ENCODE peak calls at places on chromosomes 12 and 14, in six cellular contexts. V is HCT116, Y is thyroid gland, P is tibial artery, W is PC-3, C is lower lobe of right lung. S is an unnamed sample.

GRCh38 chr14:77044776-77045569 is 16.5 kb upstream of the IRF2BPL start:
- DNase-seq in C (no peak), Y (no peak), P (no peak), V (no peak), W (peak; percentile 42), S (no peak)

GRCh38 chr12:99029502-99030271 is 384.6 kb downstream of the APAF1 start:
- DNase-seq in P (no peak), C (no peak), V (no peak), W (no peak), Y (peak; percentile 30), S (no peak)

GRCh38 chr14:77707355-77707723 is 484 bp downstream of the ALKBH1 start:
- DNase-seq in W (peak; percentile 48), P (no peak), V (no peak), Y (peak; percentile 15), C (no peak), S (no peak)

GRCh38 chr12:79023261-79023660 is 158.7 kb downstream of the SYT1 start:
- DNase-seq in V (no peak), P (no peak), W (no peak), Y (no peak), C (no peak), S (no peak)

GRCh38 chr14:69719501-69719951 is 47.4 kb upstream of the SRSF5 start:
- DNase-seq in W (no peak), V (no peak), C (peak; percentile 59), P (peak; percentile 72), Y (peak; percentile 70), S (no peak)

GRCh38 chr12:6383572-6384498 is at the start of gene LTBR:
- DNase-seq in C (peak; percentile 98), Y (peak; percentile 97), P (peak; percentile 99), V (no peak), W (peak; percentile 87), S (peak; percentile 80)

GRCh38 chr12:30992381-30992780 is 65.8 kb downstream of the TSPAN11 start:
- DNase-seq in W (no peak), P (no peak), Y (no peak), C (no peak), V (no peak), S (no peak)

GRCh38 chr14:55707365-55707804 is 127.4 kb downstream of the KTN1 start:
- DNase-seq in P (no peak), Y (no peak), V (no peak), W (peak; percentile 91), C (no peak), S (no peak)

GRCh38 chr14:106459971-106460730 is 933.8 kb downstream of the TMEM121 start:
- DNase-seq in V (no peak), W (no peak), P (no peak), Y (no peak), C (no peak), S (no peak)

GRCh38 chr12:104219908-104220404 is 4.4 kb downstream of the TXNRD1 start:
- DNase-seq in W (peak; percentile 100), V (peak; percentile 97), C (no peak), Y (no peak), P (no peak), S (no peak)

GRCh38 chr14:29227631-29228030 is 461.0 kb downstream of the FOXG1 start:
- DNase-seq in P (no peak), W (no peak), Y (no peak), C (no peak), V (no peak), S (no peak)

GRCh38 chr12:81078469-81079196 is 754 bp downstream of the ACSS3 start:
- DNase-seq in V (no peak), W (no peak), P (peak; percentile 52), C (no peak), Y (peak; percentile 15), S (peak; percentile 23)
- H3K27ac ChIP-seq in V (no peak overlapping the region), W (no peak overlapping the region), P (peak overlapping the region; percentile 91), C (peak overlapping the region; percentile 82), Y (peak overlapping the region; percentile 64), S (peak overlapping the region; percentile 82)

GRCh38 chr12:32549675-32550079 is 129.4 kb upstream of the DNM1L start:
- DNase-seq in C (no peak), V (no peak), P (no peak), W (no peak), Y (peak; percentile 79), S (no peak)
- H3K4me3 ChIP-seq in C (no peak overlapping the region), V (no peak overlapping the region), P (peak overlapping the region; percentile 23), W (no peak overlapping the region), Y (no peak overlapping the region), S (peak overlapping the region; percentile 45)

GRCh38 chr14:90510208-90510607 is 113.4 kb downstream of the CALM1 start:
- DNase-seq in V (no peak), Y (peak; percentile 98), P (no peak), W (peak; percentile 10), C (peak; percentile 61), S (no peak)

GRCh38 chr14:90513151-90514014 is 116.6 kb downstream of the CALM1 start:
- DNase-seq in P (peak; percentile 84), W (peak; percentile 90), V (no peak), Y (peak; percentile 95), C (peak; percentile 91), S (no peak)

GRCh38 chr14:90512332-90512951 is 115.6 kb downstream of the CALM1 start:
- DNase-seq in V (no peak), Y (peak; percentile 49), W (peak; percentile 18), P (no peak), C (peak; percentile 40), S (no peak)

GRCh38 chr14:90511252-90511651 is 114.4 kb downstream of the CALM1 start:
- DNase-seq in W (no peak), Y (no peak), V (no peak), P (no peak), C (no peak), S (no peak)

GRCh38 chr14:90511795-90512331 is 115.0 kb downstream of the CALM1 start:
- DNase-seq in P (no peak), C (no peak), Y (no peak), W (no peak), V (no peak), S (no peak)
- H3K27ac ChIP-seq in P (no peak overlapping the region), C (no peak overlapping the region), Y (peak overlapping the region; percentile 91), W (peak overlapping the region; percentile 90), V (no peak overlapping the region), S (no peak overlapping the region)

DNA sequence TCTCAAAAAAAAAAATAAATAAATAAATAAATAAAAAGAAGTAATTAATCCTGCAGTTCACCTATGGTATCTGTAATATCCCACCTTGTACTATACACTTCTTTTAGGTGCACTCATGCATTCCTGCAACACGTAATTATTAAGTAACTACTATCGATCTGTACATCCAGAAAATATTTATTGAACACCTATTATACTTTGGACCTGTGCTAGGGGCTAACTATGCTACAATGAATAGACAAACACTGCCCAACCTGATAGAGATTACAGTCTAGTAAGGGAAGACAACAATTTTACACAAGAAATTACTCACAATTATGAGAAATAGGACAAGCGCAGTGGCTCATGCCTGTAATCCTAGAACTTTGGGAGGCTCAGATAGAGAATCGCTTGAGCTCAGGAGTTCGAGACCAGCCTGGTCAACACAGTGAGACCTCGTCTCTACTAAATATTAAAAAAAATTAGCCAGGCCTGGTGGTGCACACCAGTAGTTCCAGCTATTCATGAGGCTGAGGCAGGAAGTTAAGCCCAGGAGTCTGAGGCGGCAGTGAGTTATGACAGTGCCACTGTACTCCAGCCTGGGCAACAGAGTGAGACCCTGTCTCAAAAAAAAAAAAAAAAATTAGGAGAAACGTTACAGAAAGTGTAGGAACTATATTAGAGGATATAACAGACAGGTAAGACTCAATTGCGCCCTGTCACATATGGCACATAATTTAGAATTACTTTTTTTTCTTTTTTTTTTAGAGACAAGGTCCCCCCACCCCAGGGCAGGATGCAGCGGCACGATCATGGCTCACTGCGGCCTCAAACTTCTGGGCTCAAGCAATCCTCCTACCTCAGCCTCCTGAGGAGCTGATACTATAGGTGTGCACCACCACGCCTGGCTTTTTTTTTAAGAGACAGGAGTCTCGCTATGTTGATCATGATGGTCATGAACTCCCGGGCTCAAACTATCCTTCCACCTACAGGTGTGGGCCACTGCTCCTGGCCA is 1.2 kb downstream of the NRDE2 start:
- DNase-seq in W (no peak), Y (no peak), V (no peak), C (no peak), P (no peak), S (no peak)
- H3K4me3 ChIP-seq in W (peak overlapping the region; percentile 82), Y (peak overlapping the region; percentile 48), V (peak overlapping the region; percentile 69), C (peak overlapping the region; percentile 90), P (peak overlapping the region; percentile 76), S (peak overlapping the region; percentile 86)

GRCh38 chr12:53696285-53696654 is 20.4 kb upstream of the ATP5MC2 start:
- DNase-seq in P (no peak), W (peak; percentile 92), C (peak; percentile 57), V (peak; percentile 95), Y (peak; percentile 89), S (no peak)
- H3K27ac ChIP-seq in P (no peak overlapping the region), W (no peak overlapping the region), C (no peak overlapping the region), V (peak overlapping the region; percentile 11), Y (no peak overlapping the region), S (no peak overlapping the region)

S was measured in thoracic aorta.